ENCODE peak calls at places on chromosomes 16 and 17, in six cellular contexts. One of them, this sample, is unnamed. For H3K4me1, the result is how much of the 10 kb centered on the place peaks cover.

GRCh38 chr17:2195729-2196128 is 107.9 kb downstream of the SMG6 start:
- DNase-seq in HepG2: no peak
- DNase-seq in K562: no peak
- DNase-seq in GM12878: peak
- DNase-seq in HCT116: no peak
- DNase-seq in H1: no peak
- DNase-seq in this sample: no peak

GRCh38 chr16:56747486-56748045 is 17.6 kb downstream of the NUP93 start:
- DNase-seq in HepG2: no peak
- DNase-seq in K562: no peak
- DNase-seq in GM12878: no peak
- DNase-seq in HCT116: no peak
- DNase-seq in H1: no peak
- DNase-seq in this sample: no peak

GRCh38 chr17:17816240-17816814 is 20.5 kb downstream of the SREBF1 start:
- DNase-seq in HepG2: no peak
- DNase-seq in K562: no peak
- DNase-seq in GM12878: no peak
- DNase-seq in HCT116: no peak
- DNase-seq in H1: no peak
- DNase-seq in this sample: no peak

GRCh38 chr16:54931757-54932660 is 1.3 kb downstream of the IRX5 start:
- DNase-seq in HepG2: no peak
- DNase-seq in K562: no peak
- DNase-seq in GM12878: no peak
- DNase-seq in HCT116: no peak
- DNase-seq in H1: peak
- DNase-seq in this sample: no peak

GRCh38 chr16:79605999-79606398 is 5.5 kb upstream of the MAF start:
- DNase-seq in HepG2: no peak
- DNase-seq in K562: no peak
- DNase-seq in GM12878: no peak
- DNase-seq in HCT116: no peak
- DNase-seq in H1: no peak
- DNase-seq in this sample: peak

GRCh38 chr17:42950044-42950783 is 14.0 kb downstream of the AARSD1 start:
- DNase-seq in HepG2: no peak
- DNase-seq in K562: no peak
- DNase-seq in GM12878: no peak
- DNase-seq in HCT116: no peak
- DNase-seq in H1: no peak
- DNase-seq in this sample: no peak

GRCh38 chr16:15492091-15492740 is 57.8 kb downstream of the BMERB1 start:
- DNase-seq in HepG2: no peak
- DNase-seq in K562: no peak
- DNase-seq in GM12878: no peak
- DNase-seq in HCT116: no peak
- DNase-seq in H1: no peak
- DNase-seq in this sample: no peak

GRCh38 chr16:21301895-21302291 is 23.8 kb upstream of the CRYM start:
- DNase-seq in HepG2: no peak
- DNase-seq in K562: no peak
- DNase-seq in GM12878: no peak
- DNase-seq in HCT116: no peak
- DNase-seq in H1: no peak
- DNase-seq in this sample: no peak

GRCh38 chr17:2403044-2403443 is 2.2 kb upstream of the MNT start:
- DNase-seq in HepG2: no peak
- DNase-seq in K562: no peak
- DNase-seq in GM12878: no peak
- DNase-seq in HCT116: no peak
- DNase-seq in H1: no peak
- DNase-seq in this sample: no peak

GRCh38 chr17:4504188-4504587 is 5.5 kb downstream of the SPNS2 start:
- DNase-seq in HepG2: no peak
- DNase-seq in K562: no peak
- DNase-seq in GM12878: no peak
- DNase-seq in HCT116: no peak
- DNase-seq in H1: no peak
- DNase-seq in this sample: no peak

GRCh38 chr17:29588561-29589411 is 662 bp downstream of the GIT1 start:
- DNase-seq in HepG2: no peak
- DNase-seq in K562: peak
- DNase-seq in GM12878: no peak
- DNase-seq in HCT116: no peak
- DNase-seq in H1: peak
- DNase-seq in this sample: no peak

GRCh38 chr16:12868169-12868568 is 33.2 kb upstream of the SHISA9 start:
- DNase-seq in HepG2: no peak
- DNase-seq in K562: no peak
- DNase-seq in GM12878: no peak
- DNase-seq in HCT116: no peak
- DNase-seq in H1: no peak
- DNase-seq in this sample: peak

GRCh38 chr16:53413864-53414263 is 20.4 kb upstream of the RBL2 start:
- DNase-seq in HepG2: no peak
- DNase-seq in K562: no peak
- DNase-seq in GM12878: no peak
- DNase-seq in HCT116: no peak
- DNase-seq in H1: no peak
- DNase-seq in this sample: no peak

GRCh38 chr17:4617090-4617489 is 24.4 kb downstream of the ALOX15 start:
- DNase-seq in HepG2: no peak
- DNase-seq in K562: no peak
- DNase-seq in GM12878: no peak
- DNase-seq in HCT116: no peak
- DNase-seq in H1: no peak
- DNase-seq in this sample: no peak

GRCh38 chr16:74888227-74888862 is 96.6 kb downstream of the WDR59 start:
- DNase-seq in HepG2: no peak
- DNase-seq in K562: no peak
- DNase-seq in GM12878: no peak
- DNase-seq in HCT116: no peak
- DNase-seq in H1: no peak
- DNase-seq in this sample: no peak

GRCh38 chr16:74608944-74609343 is 2.0 kb upstream of the GLG1 start:
- DNase-seq in HepG2: no peak
- DNase-seq in K562: no peak
- DNase-seq in GM12878: no peak
- DNase-seq in HCT116: no peak
- DNase-seq in H1: no peak
- DNase-seq in this sample: no peak

GRCh38 chr16:69669577-69669976 is 56.8 kb downstream of the NQO1 start:
- DNase-seq in HepG2: no peak
- DNase-seq in K562: no peak
- DNase-seq in GM12878: no peak
- DNase-seq in HCT116: no peak
- DNase-seq in H1: no peak
- DNase-seq in this sample: no peak

GRCh38 chr16:57071840-57072541 is 20.4 kb upstream of the CPNE2 start:
- DNase-seq in HepG2: no peak
- DNase-seq in K562: no peak
- DNase-seq in GM12878: no peak
- DNase-seq in HCT116: peak
- DNase-seq in H1: no peak
- DNase-seq in this sample: no peak

GRCh38 chr16:51392651-51393187 is 241.6 kb upstream of the SALL1 start:
- DNase-seq in HepG2: no peak
- DNase-seq in K562: no peak
- DNase-seq in GM12878: no peak
- DNase-seq in HCT116: no peak
- DNase-seq in H1: peak
- DNase-seq in this sample: peak

GRCh38 chr17:75877752-75878173 is 618 bp downstream of the TRIM47 start:
- DNase-seq in HepG2: peak
- DNase-seq in K562: no peak
- DNase-seq in GM12878: no peak
- DNase-seq in HCT116: no peak
- DNase-seq in H1: peak
- DNase-seq in this sample: no peak

GRCh38 chr17:75876190-75876937 is 2.0 kb downstream of the TRIM47 start:
- DNase-seq in HepG2: peak
- DNase-seq in K562: no peak
- DNase-seq in GM12878: no peak
- DNase-seq in HCT116: peak
- DNase-seq in H1: peak
- DNase-seq in this sample: no peak

GRCh38 chr17:75875940-75876189 is 2.5 kb downstream of the TRIM47 start:
- DNase-seq in HepG2: no peak
- DNase-seq in K562: no peak
- DNase-seq in GM12878: no peak
- DNase-seq in HCT116: no peak
- DNase-seq in H1: no peak
- DNase-seq in this sample: no peak

GRCh38 chr17:75878174-75878998 is at the start of gene TRIM47:
- DNase-seq in HepG2: peak
- DNase-seq in K562: peak
- DNase-seq in GM12878: no peak
- DNase-seq in HCT116: no peak
- DNase-seq in H1: peak
- DNase-seq in this sample: no peak

GRCh38 chr17:75876938-75877751 is 1.2 kb downstream of the TRIM47 start:
- DNase-seq in HepG2: peak
- DNase-seq in K562: no peak
- DNase-seq in GM12878: no peak
- DNase-seq in HCT116: peak
- DNase-seq in H1: peak
- DNase-seq in this sample: no peak
- H3K4me1 ChIP-seq in HepG2: half or more
- H3K4me1 ChIP-seq in K562: under half
- H3K4me1 ChIP-seq in GM12878: under half
- H3K4me1 ChIP-seq in HCT116: under half
- H3K4me1 ChIP-seq in H1: under half
- H3K4me1 ChIP-seq in this sample: under half

DNA sequence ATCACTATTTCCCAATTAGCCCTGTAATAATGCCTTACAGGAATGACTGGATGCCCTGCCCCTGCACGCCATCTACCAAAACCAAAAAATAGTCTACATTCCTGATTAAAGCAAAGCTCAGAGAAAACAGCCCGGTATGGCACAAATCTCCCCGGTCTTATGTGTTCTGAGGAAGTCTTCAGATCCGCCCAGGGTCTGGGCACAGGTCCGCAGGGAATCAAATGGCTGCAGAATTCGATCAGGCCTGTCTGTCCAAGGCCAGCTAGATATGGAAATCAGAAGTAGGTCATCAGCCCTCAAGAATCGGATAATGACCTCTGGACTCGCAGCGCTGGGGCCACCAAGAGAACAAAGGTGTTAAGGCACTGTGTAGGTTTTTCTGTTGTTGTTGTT is 171.0 kb downstream of the ZFHX3 start:
- DNase-seq in HepG2: no peak
- DNase-seq in K562: no peak
- DNase-seq in GM12878: no peak
- DNase-seq in HCT116: no peak
- DNase-seq in H1: no peak
- DNase-seq in this sample: no peak
- H3K4me3 ChIP-seq in HepG2: peak
- H3K4me3 ChIP-seq in K562: no peak
- H3K4me3 ChIP-seq in GM12878: no peak
- H3K4me3 ChIP-seq in HCT116: no peak
- H3K4me3 ChIP-seq in H1: no peak
- H3K4me3 ChIP-seq in this sample: no peak

GRCh38 chr17:39972271-39972670 is 8.3 kb upstream of the PSMD3 start:
- DNase-seq in HepG2: no peak
- DNase-seq in K562: peak
- DNase-seq in GM12878: no peak
- DNase-seq in HCT116: no peak
- DNase-seq in H1: no peak
- DNase-seq in this sample: no peak
- TF ChIP-seq ZNF274 in HepG2: no peak
- TF ChIP-seq ZNF274 in K562: no peak
- TF ChIP-seq ZNF274 in GM12878: no peak
- TF ChIP-seq ZNF274 in HCT116: no peak
- TF ChIP-seq ZNF274 in H1: no peak
- TF ChIP-seq ZNF274 in this sample: no peak

GRCh38 chr16:1542166-1542500 is 8.7 kb downstream of the TMEM204 start:
- DNase-seq in HepG2: no peak
- DNase-seq in K562: no peak
- DNase-seq in GM12878: no peak
- DNase-seq in HCT116: no peak
- DNase-seq in H1: no peak
- DNase-seq in this sample: no peak

GRCh38 chr16:1539720-1540555 is 6.5 kb downstream of the TMEM204 start:
- DNase-seq in HepG2: no peak
- DNase-seq in K562: no peak
- DNase-seq in GM12878: no peak
- DNase-seq in HCT116: no peak
- DNase-seq in H1: no peak
- DNase-seq in this sample: no peak

GRCh38 chr16:1542533-1542932 is 9.1 kb downstream of the TMEM204 start:
- DNase-seq in HepG2: no peak
- DNase-seq in K562: no peak
- DNase-seq in GM12878: no peak
- DNase-seq in HCT116: no peak
- DNase-seq in H1: no peak
- DNase-seq in this sample: no peak

GRCh38 chr16:1540556-1540855 is 7.0 kb downstream of the TMEM204 start:
- DNase-seq in HepG2: no peak
- DNase-seq in K562: no peak
- DNase-seq in GM12878: no peak
- DNase-seq in HCT116: no peak
- DNase-seq in H1: no peak
- DNase-seq in this sample: no peak

GRCh38 chr16:1541293-1542165 is 8.1 kb downstream of the TMEM204 start:
- DNase-seq in HepG2: no peak
- DNase-seq in K562: no peak
- DNase-seq in GM12878: no peak
- DNase-seq in HCT116: no peak
- DNase-seq in H1: no peak
- DNase-seq in this sample: no peak
- H3K4me1 ChIP-seq in HepG2: under half
- H3K4me1 ChIP-seq in K562: under half
- H3K4me1 ChIP-seq in GM12878: under half
- H3K4me1 ChIP-seq in HCT116: under half
- H3K4me1 ChIP-seq in H1: under half
- H3K4me1 ChIP-seq in this sample: under half

This sample was measured in NT2/D1.